ENCODE peak calls at places on chromosomes 11 and 22, in eight cellular contexts. One of them, this sample, is unnamed.

GRCh38 chr11:9664276-9665171 is 647 bp downstream of the SWAP70 start:
- DNase-seq in right lobe of liver: peak; percentile 57
- DNase-seq in spleen: peak; percentile 95
- DNase-seq in MM.1S: peak; percentile 28
- DNase-seq in pancreas: peak; percentile 22
- DNase-seq in GM13976: peak; percentile 40
- DNase-seq in CD4-positive, alpha-beta T cell: no peak
- DNase-seq in mucosa of descending colon: peak; percentile 60
- DNase-seq in this sample: no peak

GRCh38 chr11:46471943-46472661 is 80.5 kb upstream of the CHRM4 start:
- DNase-seq in right lobe of liver: no peak
- DNase-seq in spleen: no peak
- DNase-seq in MM.1S: no peak
- DNase-seq in pancreas: no peak
- DNase-seq in GM13976: no peak
- DNase-seq in CD4-positive, alpha-beta T cell: no peak
- DNase-seq in mucosa of descending colon: no peak
- DNase-seq in this sample: no peak

GRCh38 chr11:72079776-72080325 is 491 bp downstream of the NUMA1 start:
- DNase-seq in right lobe of liver: no peak
- DNase-seq in spleen: no peak
- DNase-seq in MM.1S: no peak
- DNase-seq in pancreas: peak; percentile 27
- DNase-seq in GM13976: no peak
- DNase-seq in CD4-positive, alpha-beta T cell: no peak
- DNase-seq in mucosa of descending colon: peak; percentile 60
- DNase-seq in this sample: no peak

GRCh38 chr11:72673943-72674828 is at the start of gene PDE2A:
- DNase-seq in right lobe of liver: no peak
- DNase-seq in spleen: no peak
- DNase-seq in MM.1S: no peak
- DNase-seq in pancreas: no peak
- DNase-seq in GM13976: no peak
- DNase-seq in CD4-positive, alpha-beta T cell: no peak
- DNase-seq in mucosa of descending colon: no peak
- DNase-seq in this sample: no peak

GRCh38 chr11:121762820-121763219 is 310.1 kb upstream of the SORL1-AS1 start:
- DNase-seq in right lobe of liver: no peak
- DNase-seq in spleen: no peak
- DNase-seq in MM.1S: no peak
- DNase-seq in pancreas: peak; percentile 8
- DNase-seq in GM13976: no peak
- DNase-seq in CD4-positive, alpha-beta T cell: no peak
- DNase-seq in mucosa of descending colon: no peak
- DNase-seq in this sample: no peak

GRCh38 chr22:45638834-45639746 is 32.5 kb upstream of the ATXN10 start:
- DNase-seq in right lobe of liver: peak; percentile 40
- DNase-seq in spleen: no peak
- DNase-seq in MM.1S: no peak
- DNase-seq in pancreas: no peak
- DNase-seq in GM13976: no peak
- DNase-seq in CD4-positive, alpha-beta T cell: no peak
- DNase-seq in mucosa of descending colon: peak; percentile 72
- DNase-seq in this sample: no peak

GRCh38 chr11:115215694-115216615 is 288.3 kb downstream of the CADM1 start:
- DNase-seq in right lobe of liver: no peak
- DNase-seq in spleen: no peak
- DNase-seq in MM.1S: no peak
- DNase-seq in pancreas: no peak
- DNase-seq in GM13976: no peak
- DNase-seq in CD4-positive, alpha-beta T cell: no peak
- DNase-seq in mucosa of descending colon: no peak
- DNase-seq in this sample: no peak

GRCh38 chr11:65183201-65183891 is 1.6 kb downstream of the CAPN1 start:
- DNase-seq in right lobe of liver: no peak
- DNase-seq in spleen: no peak
- DNase-seq in MM.1S: no peak
- DNase-seq in pancreas: peak; percentile 67
- DNase-seq in GM13976: no peak
- DNase-seq in CD4-positive, alpha-beta T cell: no peak
- DNase-seq in mucosa of descending colon: peak; percentile 62
- DNase-seq in this sample: no peak

GRCh38 chr22:38338772-38339379 is 21.6 kb upstream of the CSNK1E start:
- DNase-seq in right lobe of liver: no peak
- DNase-seq in spleen: peak; percentile 13
- DNase-seq in MM.1S: no peak
- DNase-seq in pancreas: no peak
- DNase-seq in GM13976: no peak
- DNase-seq in CD4-positive, alpha-beta T cell: no peak
- DNase-seq in mucosa of descending colon: peak; percentile 9
- DNase-seq in this sample: peak; percentile 17

GRCh38 chr11:10348650-10349280 is 43.9 kb downstream of the ADM start:
- DNase-seq in right lobe of liver: no peak
- DNase-seq in spleen: no peak
- DNase-seq in MM.1S: no peak
- DNase-seq in pancreas: no peak
- DNase-seq in GM13976: no peak
- DNase-seq in CD4-positive, alpha-beta T cell: no peak
- DNase-seq in mucosa of descending colon: no peak
- DNase-seq in this sample: no peak

GRCh38 chr11:112310414-112310813 is 49.8 kb upstream of the PLET1 start:
- DNase-seq in right lobe of liver: no peak
- DNase-seq in spleen: no peak
- DNase-seq in MM.1S: no peak
- DNase-seq in pancreas: no peak
- DNase-seq in GM13976: no peak
- DNase-seq in CD4-positive, alpha-beta T cell: no peak
- DNase-seq in mucosa of descending colon: no peak
- DNase-seq in this sample: no peak

GRCh38 chr11:19714387-19715363 is 2.0 kb downstream of the NAV2 start:
- DNase-seq in right lobe of liver: peak; percentile 76
- DNase-seq in spleen: no peak
- DNase-seq in MM.1S: no peak
- DNase-seq in pancreas: peak; percentile 36
- DNase-seq in GM13976: no peak
- DNase-seq in CD4-positive, alpha-beta T cell: no peak
- DNase-seq in mucosa of descending colon: peak; percentile 54
- DNase-seq in this sample: no peak

GRCh38 chr11:19576903-19577302 is 135.7 kb upstream of the NAV2 start:
- DNase-seq in right lobe of liver: no peak
- DNase-seq in spleen: no peak
- DNase-seq in MM.1S: no peak
- DNase-seq in pancreas: no peak
- DNase-seq in GM13976: no peak
- DNase-seq in CD4-positive, alpha-beta T cell: no peak
- DNase-seq in mucosa of descending colon: no peak
- DNase-seq in this sample: no peak

DNA sequence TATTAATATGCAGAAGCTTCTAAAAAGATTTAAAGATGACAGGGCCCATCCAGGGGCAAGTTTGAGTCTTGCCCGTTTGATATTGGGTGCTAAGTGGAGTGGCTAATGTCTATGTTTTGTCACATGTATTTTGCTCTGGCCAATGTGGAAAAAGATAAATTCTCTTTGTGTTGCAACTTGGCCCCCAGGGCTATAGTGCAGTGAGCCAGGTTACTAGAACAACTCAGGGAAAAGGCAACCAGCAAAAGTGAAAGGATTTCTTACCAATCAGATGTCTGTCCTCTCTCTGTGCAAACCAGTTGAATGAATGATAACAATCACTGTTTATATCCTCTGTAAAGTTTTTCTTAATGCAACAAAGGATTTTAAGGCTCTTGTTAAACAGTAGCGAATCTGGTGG is 4.6 kb upstream of the CLNS1A start:
- DNase-seq in right lobe of liver: no peak
- DNase-seq in spleen: no peak
- DNase-seq in MM.1S: no peak
- DNase-seq in pancreas: no peak
- DNase-seq in GM13976: no peak
- DNase-seq in CD4-positive, alpha-beta T cell: no peak
- DNase-seq in mucosa of descending colon: no peak
- DNase-seq in this sample: no peak
- TF ChIP-seq CTCF in right lobe of liver: no peak
- TF ChIP-seq CTCF in spleen: no peak
- TF ChIP-seq CTCF in MM.1S: no peak
- TF ChIP-seq CTCF in pancreas: no peak
- TF ChIP-seq CTCF in GM13976: no peak
- TF ChIP-seq CTCF in CD4-positive, alpha-beta T cell: no peak
- TF ChIP-seq CTCF in mucosa of descending colon: no peak
- TF ChIP-seq CTCF in this sample: no peak

GRCh38 chr11:69662021-69662698 is 13.0 kb downstream of the LTO1 start:
- DNase-seq in right lobe of liver: peak; percentile 4
- DNase-seq in spleen: peak; percentile 35
- DNase-seq in MM.1S: no peak
- DNase-seq in pancreas: no peak
- DNase-seq in GM13976: no peak
- DNase-seq in CD4-positive, alpha-beta T cell: no peak
- DNase-seq in mucosa of descending colon: peak; percentile 25
- DNase-seq in this sample: peak; percentile 58
- TF ChIP-seq CTCF in right lobe of liver: no peak
- TF ChIP-seq CTCF in spleen: no peak
- TF ChIP-seq CTCF in MM.1S: no peak
- TF ChIP-seq CTCF in pancreas: no peak
- TF ChIP-seq CTCF in GM13976: no peak
- TF ChIP-seq CTCF in CD4-positive, alpha-beta T cell: no peak
- TF ChIP-seq CTCF in mucosa of descending colon: no peak
- TF ChIP-seq CTCF in this sample: peak; percentile 48

GRCh38 chr11:120327311-120327710 is 2.2 kb downstream of the TLCD5 start:
- DNase-seq in right lobe of liver: no peak
- DNase-seq in spleen: no peak
- DNase-seq in MM.1S: no peak
- DNase-seq in pancreas: no peak
- DNase-seq in GM13976: no peak
- DNase-seq in CD4-positive, alpha-beta T cell: no peak
- DNase-seq in mucosa of descending colon: no peak
- DNase-seq in this sample: no peak

GRCh38 chr11:120326845-120327281 is 1.8 kb downstream of the TLCD5 start:
- DNase-seq in right lobe of liver: no peak
- DNase-seq in spleen: no peak
- DNase-seq in MM.1S: peak; percentile 50
- DNase-seq in pancreas: no peak
- DNase-seq in GM13976: no peak
- DNase-seq in CD4-positive, alpha-beta T cell: no peak
- DNase-seq in mucosa of descending colon: no peak
- DNase-seq in this sample: no peak

GRCh38 chr11:120329556-120329955 is 4.5 kb downstream of the TLCD5 start:
- DNase-seq in right lobe of liver: no peak
- DNase-seq in spleen: no peak
- DNase-seq in MM.1S: no peak
- DNase-seq in pancreas: no peak
- DNase-seq in GM13976: no peak
- DNase-seq in CD4-positive, alpha-beta T cell: no peak
- DNase-seq in mucosa of descending colon: no peak
- DNase-seq in this sample: no peak

GRCh38 chr11:120326228-120326627 is 1.1 kb downstream of the TLCD5 start:
- DNase-seq in right lobe of liver: no peak
- DNase-seq in spleen: no peak
- DNase-seq in MM.1S: no peak
- DNase-seq in pancreas: no peak
- DNase-seq in GM13976: no peak
- DNase-seq in CD4-positive, alpha-beta T cell: no peak
- DNase-seq in mucosa of descending colon: no peak
- DNase-seq in this sample: no peak

DNA sequence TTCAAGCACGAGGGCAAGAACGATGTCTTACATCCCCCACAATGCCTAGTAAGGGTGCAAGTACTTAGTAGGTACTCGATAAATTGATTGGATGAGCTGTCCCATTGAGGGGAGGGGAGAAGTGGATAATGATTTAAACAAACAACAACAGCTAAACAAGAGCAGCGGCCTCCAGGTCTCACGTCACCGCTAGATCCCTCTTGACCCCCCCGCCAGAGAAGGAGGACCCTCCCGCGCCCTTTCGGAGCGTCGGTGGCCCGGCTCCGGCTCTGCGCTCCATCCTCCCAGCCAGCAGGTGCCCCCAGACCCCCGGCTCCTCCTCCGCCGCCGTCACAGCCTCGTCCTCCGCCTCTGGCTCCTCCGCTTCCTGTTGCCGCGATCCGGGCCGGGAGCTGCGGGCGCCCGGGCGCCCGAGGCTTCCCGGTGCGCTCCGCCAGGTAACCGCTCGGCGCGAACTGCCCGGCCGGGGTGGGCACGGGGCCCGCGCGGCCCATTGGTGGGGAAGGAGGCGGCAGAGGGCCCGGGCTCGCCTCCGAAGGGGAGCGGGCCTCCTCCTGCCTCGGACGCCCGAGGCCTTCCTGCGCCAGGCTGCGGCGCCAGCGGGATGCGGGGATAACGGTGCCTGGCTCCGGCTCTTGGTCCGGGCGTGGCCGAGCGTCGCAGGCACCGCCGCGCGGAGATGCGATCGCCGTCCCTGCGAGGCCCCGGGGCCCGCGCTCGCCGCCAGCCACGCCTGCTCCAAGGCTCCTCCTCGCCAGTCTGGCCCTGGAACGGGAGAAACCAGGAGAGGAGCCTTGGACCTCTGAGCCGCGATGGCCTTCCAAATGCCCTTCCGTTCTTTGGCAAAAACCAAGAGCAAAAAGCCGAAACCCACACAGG is at the start of gene TLCD5:
- DNase-seq in right lobe of liver: peak; percentile 70
- DNase-seq in spleen: peak; percentile 84
- DNase-seq in MM.1S: peak; percentile 21
- DNase-seq in pancreas: peak; percentile 69
- DNase-seq in GM13976: peak; percentile 82
- DNase-seq in CD4-positive, alpha-beta T cell: no peak
- DNase-seq in mucosa of descending colon: peak; percentile 67
- DNase-seq in this sample: no peak
- TF ChIP-seq CTCF in right lobe of liver: no peak
- TF ChIP-seq CTCF in spleen: no peak
- TF ChIP-seq CTCF in MM.1S: no peak
- TF ChIP-seq CTCF in pancreas: no peak
- TF ChIP-seq CTCF in GM13976: no peak
- TF ChIP-seq CTCF in CD4-positive, alpha-beta T cell: no peak
- TF ChIP-seq CTCF in mucosa of descending colon: no peak
- TF ChIP-seq CTCF in this sample: peak; percentile 58

GRCh38 chr11:60855726-60856633 is at the start of gene PTGDR2:
- DNase-seq in right lobe of liver: no peak
- DNase-seq in spleen: peak; percentile 38
- DNase-seq in MM.1S: no peak
- DNase-seq in pancreas: no peak
- DNase-seq in GM13976: no peak
- DNase-seq in CD4-positive, alpha-beta T cell: no peak
- DNase-seq in mucosa of descending colon: no peak
- DNase-seq in this sample: peak; percentile 44

GRCh38 chr11:60853469-60853950 is 2.2 kb downstream of the PTGDR2 start:
- DNase-seq in right lobe of liver: no peak
- DNase-seq in spleen: no peak
- DNase-seq in MM.1S: no peak
- DNase-seq in pancreas: no peak
- DNase-seq in GM13976: no peak
- DNase-seq in CD4-positive, alpha-beta T cell: no peak
- DNase-seq in mucosa of descending colon: peak; percentile 43
- DNase-seq in this sample: no peak

GRCh38 chr11:60852639-60853468 is 2.9 kb downstream of the PTGDR2 start:
- DNase-seq in right lobe of liver: no peak
- DNase-seq in spleen: no peak
- DNase-seq in MM.1S: no peak
- DNase-seq in pancreas: peak; percentile 34
- DNase-seq in GM13976: no peak
- DNase-seq in CD4-positive, alpha-beta T cell: no peak
- DNase-seq in mucosa of descending colon: peak; percentile 59
- DNase-seq in this sample: no peak

GRCh38 chr11:60854140-60854846 is 1.5 kb downstream of the PTGDR2 start:
- DNase-seq in right lobe of liver: no peak
- DNase-seq in spleen: peak; percentile 7
- DNase-seq in MM.1S: no peak
- DNase-seq in pancreas: no peak
- DNase-seq in GM13976: no peak
- DNase-seq in CD4-positive, alpha-beta T cell: no peak
- DNase-seq in mucosa of descending colon: no peak
- DNase-seq in this sample: peak; percentile 41

GRCh38 chr11:60854847-60855725 is 664 bp downstream of the PTGDR2 start:
- DNase-seq in right lobe of liver: no peak
- DNase-seq in spleen: peak; percentile 59
- DNase-seq in MM.1S: no peak
- DNase-seq in pancreas: no peak
- DNase-seq in GM13976: no peak
- DNase-seq in CD4-positive, alpha-beta T cell: no peak
- DNase-seq in mucosa of descending colon: no peak
- DNase-seq in this sample: peak; percentile 36
- TF ChIP-seq CTCF in right lobe of liver: no peak
- TF ChIP-seq CTCF in spleen: no peak
- TF ChIP-seq CTCF in MM.1S: no peak
- TF ChIP-seq CTCF in pancreas: no peak
- TF ChIP-seq CTCF in GM13976: no peak
- TF ChIP-seq CTCF in CD4-positive, alpha-beta T cell: no peak
- TF ChIP-seq CTCF in mucosa of descending colon: no peak
- TF ChIP-seq CTCF in this sample: no peak